ENCODE peak calls at places on chromosomes 2 and 18, in four cellular contexts. Y is trophoblast cell, N is H1, O is mesendoderm. R is an unnamed sample.

GRCh38 chr2:53933329-53933728 is 37.5 kb downstream of the PSME4 start:
- DNase-seq in O (no peak), N (no peak), Y (peak), R (no peak)

GRCh38 chr2:33023732-33024301 is 77.1 kb downstream of the LTBP1 start:
- DNase-seq in N (no peak), Y (no peak), O (no peak), R (no peak)

GRCh38 chr18:33870059-33870458 is 292.0 kb downstream of the ASXL3 start:
- DNase-seq in N (no peak), O (peak), Y (no peak), R (no peak)

GRCh38 chr2:216083464-216084279 is 2.0 kb downstream of the TMEM169 start:
- DNase-seq in O (peak), N (no peak), Y (no peak), R (peak)

GRCh38 chr2:32715981-32716380 is 88.1 kb downstream of the TTC27 start:
- DNase-seq in Y (no peak), O (no peak), N (no peak), R (no peak)

GRCh38 chr2:136582631-136583205 is 182.6 kb upstream of the THSD7B start:
- DNase-seq in O (peak), Y (peak), N (no peak), R (peak)

GRCh38 chr18:77101410-77102245 is 31.0 kb downstream of the MBP start:
- DNase-seq in N (no peak), O (peak), Y (peak), R (peak)

GRCh38 chr2:185618630-185619029 is 120.0 kb upstream of the FSIP2 start:
- DNase-seq in Y (no peak), N (no peak), O (peak), R (no peak)

GRCh38 chr2:206561962-206562361 is 80.3 kb upstream of the FAM237A start:
- DNase-seq in Y (no peak), N (no peak), O (no peak), R (no peak)

GRCh38 chr18:45910405-45911023 is 56.6 kb downstream of the EPG5 start:
- DNase-seq in Y (peak), O (peak), N (peak), R (peak)

GRCh38 chr2:32678825-32679224 is 51.0 kb downstream of the TTC27 start:
- DNase-seq in N (no peak), O (peak), Y (no peak), R (no peak)

GRCh38 chr18:45050712-45051639 is 370.3 kb downstream of the SETBP1 start:
- DNase-seq in O (no peak), N (no peak), Y (no peak), R (no peak)

GRCh38 chr18:66728951-66729350 is 125.1 kb upstream of the CDH19 start:
- DNase-seq in Y (no peak), O (no peak), N (no peak), R (no peak)

GRCh38 chr18:48565105-48565504 is 26.3 kb downstream of the CTIF start:
- DNase-seq in O (no peak), Y (no peak), N (no peak), R (no peak)

GRCh38 chr2:240437861-240438809 is 2.7 kb downstream of the GPC1 start:
- DNase-seq in O (peak), Y (no peak), N (no peak), R (peak)

GRCh38 chr18:35344736-35345459 is 678 bp upstream of the ZNF24 start:
- DNase-seq in N (no peak), O (no peak), Y (no peak), R (no peak)

GRCh38 chr2:178863856-178864620 is 56.8 kb upstream of the TTN start:
- DNase-seq in N (no peak), O (no peak), Y (no peak), R (peak)

GRCh38 chr2:85433511-85434089 is 15.1 kb downstream of the SH2D6 start:
- DNase-seq in O (no peak), Y (no peak), N (no peak), R (no peak)

GRCh38 chr2:15734871-15735737 is 143.4 kb downstream of the DDX1 start:
- DNase-seq in N (no peak), O (peak), Y (no peak), R (peak)

GRCh38 chr18:31250902-31251301 is 67.1 kb upstream of the DSG1 start:
- DNase-seq in Y (no peak), N (no peak), O (no peak), R (no peak)

GRCh38 chr2:72985891-72986683 is 68.8 kb downstream of the EMX1 start:
- DNase-seq in Y (peak), N (no peak), O (no peak), R (no peak)

GRCh38 chr2:238280083-238280816 is 8.2 kb downstream of the PER2 start:
- DNase-seq in Y (no peak), N (no peak), O (no peak), R (no peak)

GRCh38 chr2:203814661-203815540 is 52.7 kb upstream of the CTLA4 start:
- DNase-seq in Y (peak), O (peak), N (no peak), R (peak)

GRCh38 chr18:24187689-24188088 is 48.8 kb downstream of the CABYR start:
- DNase-seq in N (no peak), O (no peak), Y (no peak), R (no peak)

GRCh38 chr2:42046819-42047487 is 868 bp upstream of the PKDCC start:
- DNase-seq in Y (no peak), O (peak), N (no peak), R (peak)

GRCh38 chr2:42047488-42048317 is at the start of gene PKDCC:
- DNase-seq in N (no peak), Y (peak), O (peak), R (peak)

GRCh38 chr2:42044939-42045338 is 2.9 kb upstream of the PKDCC start:
- DNase-seq in N (no peak), O (no peak), Y (no peak), R (no peak)

GRCh38 chr2:42045389-42045788 is 2.4 kb upstream of the PKDCC start:
- DNase-seq in N (no peak), O (no peak), Y (no peak), R (no peak)

DNA sequence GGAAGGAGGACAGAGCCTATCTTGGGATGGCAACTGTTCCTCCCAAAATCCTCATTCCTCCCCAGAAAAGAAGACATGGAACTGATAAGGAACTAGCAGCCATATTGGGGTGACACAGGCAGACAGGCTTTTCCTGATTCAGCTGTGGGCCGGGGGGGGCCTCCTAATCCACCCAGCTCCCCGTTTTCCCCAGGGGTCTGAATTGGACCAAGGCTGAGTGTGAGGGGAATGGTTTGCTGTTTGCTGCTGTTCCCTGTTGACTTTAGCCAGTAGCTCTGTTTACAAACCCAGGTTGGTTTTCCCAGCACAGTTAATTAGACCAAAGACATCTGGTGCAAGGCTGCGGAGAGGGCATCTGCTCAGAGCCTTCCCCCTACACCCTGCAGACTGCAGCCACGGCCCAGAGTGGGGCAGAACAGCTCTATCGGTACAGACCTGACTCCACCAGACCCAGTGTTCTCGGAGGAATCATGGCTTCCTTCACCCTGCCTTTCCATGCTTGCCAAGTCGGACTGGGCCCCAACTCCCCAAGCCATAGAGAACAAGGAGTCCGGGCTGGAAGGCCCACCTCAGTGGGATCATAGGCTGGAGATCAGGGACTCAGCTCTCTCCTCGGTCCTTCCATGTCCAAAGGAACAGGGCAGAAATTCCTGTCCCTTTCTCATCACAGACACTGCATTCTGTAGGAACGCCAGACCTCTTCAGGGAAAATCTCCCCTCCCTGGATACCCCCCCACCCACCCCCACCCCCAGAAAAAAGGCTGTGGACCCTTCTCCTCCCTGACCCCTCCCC is 1.7 kb upstream of the PKDCC start:
- DNase-seq in O (peak), N (no peak), Y (no peak), R (no peak)
- H2AK5ac ChIP-seq in O (peak), N (peak), Y (peak), R (no peak)

DNA sequence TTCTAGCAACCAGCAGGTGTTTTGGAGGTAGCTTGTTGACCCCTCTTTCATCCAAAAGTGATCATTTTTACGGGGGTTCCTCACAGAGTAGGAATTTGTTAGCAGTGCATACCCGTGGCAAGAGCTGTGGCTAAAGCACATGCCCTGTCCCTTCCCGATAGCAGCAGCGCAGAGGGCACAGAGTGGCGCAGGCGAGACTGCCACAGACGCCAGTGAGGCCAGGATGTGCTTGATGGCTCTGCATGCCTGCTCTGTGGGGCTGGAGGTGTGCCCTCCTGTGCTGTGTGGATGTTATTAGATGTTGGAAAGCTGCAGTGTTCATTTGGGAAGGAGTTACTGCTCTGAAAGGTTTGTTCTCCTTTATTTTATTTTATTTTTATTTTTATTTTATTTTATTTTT is 153.6 kb downstream of the FAM210A start:
- DNase-seq in Y (no peak), O (no peak), N (no peak), R (no peak)
- H2AK5ac ChIP-seq in Y (no peak), O (no peak), N (no peak), R (no peak)

GRCh38 chr2:9313443-9313842 is 106.8 kb downstream of the ASAP2 start:
- DNase-seq in N (no peak), Y (no peak), O (no peak), R (no peak)

GRCh38 chr2:9310827-9311226 is 104.2 kb downstream of the ASAP2 start:
- DNase-seq in N (no peak), Y (no peak), O (no peak), R (no peak)

GRCh38 chr2:9310390-9310789 is 103.8 kb downstream of the ASAP2 start:
- DNase-seq in Y (no peak), N (no peak), O (no peak), R (no peak)

GRCh38 chr2:9312591-9312990 is 106.0 kb downstream of the ASAP2 start:
- DNase-seq in N (no peak), O (no peak), Y (no peak), R (no peak)

DNA sequence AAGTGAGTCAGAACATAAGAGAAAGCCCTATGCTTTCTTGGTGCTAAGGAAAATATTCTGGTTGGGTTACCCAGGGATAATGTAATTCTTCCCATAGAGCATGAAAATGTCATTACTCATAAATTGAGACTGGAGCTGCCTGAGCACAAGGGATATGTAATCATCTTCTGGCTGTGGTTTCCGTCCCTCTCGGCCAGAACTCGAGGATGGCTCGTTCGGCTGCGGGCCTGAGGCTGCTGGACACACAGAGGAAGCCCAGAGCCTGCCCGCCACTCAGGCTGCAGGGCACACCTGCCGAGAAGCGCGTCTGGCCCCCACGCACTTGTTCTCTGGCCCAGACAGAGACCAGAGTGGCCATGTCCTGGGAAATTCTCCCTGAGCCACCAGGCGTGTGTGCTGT is 104.9 kb downstream of the ASAP2 start:
- DNase-seq in N (no peak), Y (no peak), O (no peak), R (no peak)
- H2AK5ac ChIP-seq in N (no peak), Y (peak), O (no peak), R (no peak)

DNA sequence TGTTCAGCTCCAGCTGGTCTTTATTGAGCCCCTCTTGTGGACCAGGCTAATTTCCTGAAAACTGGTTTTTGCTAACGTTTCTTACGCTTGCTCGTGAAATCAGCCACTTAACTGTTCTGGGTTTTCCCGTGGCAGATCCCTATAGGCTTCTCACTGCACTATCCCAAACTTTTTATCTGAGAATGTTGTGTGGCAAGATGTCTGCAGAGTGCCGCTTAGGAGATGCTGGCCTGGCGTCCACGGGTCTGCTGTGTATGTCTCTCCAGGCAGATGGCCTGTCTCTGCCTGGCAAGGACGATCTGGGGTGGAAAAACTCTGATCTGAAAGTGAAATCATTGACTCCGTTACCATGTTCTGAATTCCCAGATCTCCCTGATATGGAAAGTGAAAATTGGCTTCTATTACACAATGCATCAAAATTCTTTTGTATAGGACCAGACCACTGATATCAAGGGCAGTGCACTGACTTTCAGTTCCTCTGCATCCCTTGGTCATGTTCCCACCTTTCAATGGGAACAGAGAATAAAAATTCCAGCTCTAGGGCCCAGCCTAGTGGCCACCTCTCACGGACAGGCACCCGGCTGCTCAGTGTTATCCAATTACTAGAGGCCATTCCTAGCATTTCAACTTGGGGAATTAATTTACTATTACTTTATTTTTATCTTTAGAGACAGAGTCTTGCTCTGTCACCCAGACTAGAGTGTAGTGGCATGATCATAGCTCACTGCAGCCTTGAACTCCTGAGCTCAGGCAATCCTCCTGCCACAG is 154.6 kb downstream of the ACOXL start:
- DNase-seq in N (no peak), O (no peak), Y (no peak), R (no peak)
- H2AK5ac ChIP-seq in N (no peak), O (no peak), Y (no peak), R (no peak)

GRCh38 chr18:51211552-51211951 is 14.1 kb upstream of the MEX3C start:
- DNase-seq in N (no peak), O (no peak), Y (peak), R (no peak)

GRCh38 chr18:51212606-51213005 is 15.1 kb upstream of the MEX3C start:
- DNase-seq in N (no peak), Y (no peak), O (no peak), R (no peak)
- H2AK5ac ChIP-seq in N (no peak), Y (no peak), O (no peak), R (no peak)

GRCh38 chr2:20448246-20449046 is 1.6 kb downstream of the RHOB start:
- DNase-seq in N (no peak), Y (no peak), O (peak), R (peak)

GRCh38 chr2:20449501-20450200 is 2.8 kb downstream of the RHOB start:
- DNase-seq in N (no peak), Y (peak), O (peak), R (no peak)

GRCh38 chr2:20446280-20446916 is 476 bp upstream of the RHOB start:
- DNase-seq in Y (no peak), O (peak), N (no peak), R (no peak)

GRCh38 chr2:20446917-20447436 is at the start of gene RHOB:
- DNase-seq in Y (peak), N (peak), O (peak), R (peak)

DNA sequence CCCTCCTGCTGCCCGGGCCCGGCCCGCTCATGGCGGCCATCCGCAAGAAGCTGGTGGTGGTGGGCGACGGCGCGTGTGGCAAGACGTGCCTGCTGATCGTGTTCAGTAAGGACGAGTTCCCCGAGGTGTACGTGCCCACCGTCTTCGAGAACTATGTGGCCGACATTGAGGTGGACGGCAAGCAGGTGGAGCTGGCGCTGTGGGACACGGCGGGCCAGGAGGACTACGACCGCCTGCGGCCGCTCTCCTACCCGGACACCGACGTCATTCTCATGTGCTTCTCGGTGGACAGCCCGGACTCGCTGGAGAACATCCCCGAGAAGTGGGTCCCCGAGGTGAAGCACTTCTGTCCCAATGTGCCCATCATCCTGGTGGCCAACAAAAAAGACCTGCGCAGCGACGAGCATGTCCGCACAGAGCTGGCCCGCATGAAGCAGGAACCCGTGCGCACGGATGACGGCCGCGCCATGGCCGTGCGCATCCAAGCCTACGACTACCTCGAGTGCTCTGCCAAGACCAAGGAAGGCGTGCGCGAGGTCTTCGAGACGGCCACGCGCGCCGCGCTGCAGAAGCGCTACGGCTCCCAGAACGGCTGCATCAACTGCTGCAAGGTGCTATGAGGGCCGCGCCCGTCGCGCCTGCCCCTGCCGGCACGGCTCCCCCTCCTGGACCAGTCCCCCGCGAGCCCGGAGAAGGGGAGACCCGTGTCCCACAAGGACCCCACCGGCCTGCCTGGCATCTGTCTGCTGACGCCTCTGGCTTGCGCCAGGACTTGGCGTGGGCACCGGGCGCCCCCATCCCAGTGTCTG is 767 bp downstream of the RHOB start:
- DNase-seq in O (peak), N (no peak), Y (no peak), R (peak)
- H2AK5ac ChIP-seq in O (no peak), N (peak), Y (peak), R (no peak)

DNA sequence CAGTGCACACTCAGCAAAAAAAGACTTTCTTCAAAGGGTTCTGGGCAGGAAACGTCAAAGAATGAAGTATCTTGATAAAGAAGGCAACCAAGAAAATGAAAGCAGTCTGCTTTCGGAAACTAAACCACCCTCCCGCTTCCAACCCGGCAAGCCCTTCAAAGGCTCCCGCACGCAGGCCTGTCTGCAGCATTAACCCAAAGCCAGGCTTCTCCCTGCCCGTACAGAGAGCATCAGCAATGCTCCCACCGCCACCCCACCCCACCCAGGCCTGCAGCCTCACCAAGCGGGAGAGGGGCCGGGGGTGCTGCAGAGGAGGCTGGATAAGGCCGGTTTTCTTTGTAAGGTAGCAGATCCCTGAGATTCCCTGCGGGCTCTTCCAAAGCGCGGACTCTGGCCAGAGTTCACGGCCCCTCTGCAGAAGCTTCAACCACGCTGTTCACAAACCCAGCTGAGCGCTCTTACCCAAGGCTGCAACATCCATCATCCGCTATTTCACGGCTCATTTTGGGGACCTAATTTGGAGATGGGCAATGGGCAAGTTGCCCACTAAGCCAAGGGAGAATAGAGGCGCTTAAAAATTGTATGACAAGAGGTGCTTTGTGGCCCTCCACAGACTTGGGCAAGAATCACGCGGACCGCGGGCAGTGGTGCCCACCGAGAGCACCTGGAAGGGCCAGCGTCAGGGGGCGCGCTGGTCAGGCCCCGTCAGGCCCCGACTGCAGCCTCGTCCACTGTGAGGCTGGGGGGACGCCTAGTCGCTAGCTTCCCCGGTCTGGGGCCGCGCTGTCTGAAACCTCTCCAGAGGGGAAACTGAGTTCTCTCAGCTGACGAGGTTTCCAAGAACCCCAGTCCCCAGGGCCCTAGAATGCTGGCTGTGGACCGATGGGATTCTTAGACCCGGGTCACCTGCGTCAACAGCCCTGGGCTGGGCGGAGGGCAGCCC is 225.4 kb upstream of the ID2 start:
- DNase-seq in O (no peak), N (no peak), Y (no peak), R (no peak)
- H2AK5ac ChIP-seq in O (no peak), N (no peak), Y (no peak), R (no peak)